ENCODE peak calls at places on chromosomes 16 and 17, in ten cellular contexts. V is neuronal stem cell; Q is DMS153; T is stimulated activated CD8-positive, alpha-beta memory T cell treated with anti-CD3 and anti-CD28 coated beads, Interleukin-7, amount 100 ng/mL, for 24 hours; P is pancreas; U is NCI-H446; H is ACHN; M is cardiac fibroblast; C is stimulated activated CD4-positive, alpha-beta T cell treated with anti-CD3 and anti-CD28 coated beads, Interleukin-4, amount 100 ng/mL, for 24 hours; O is AG04449. I is an unnamed sample.
A peak's percentile ranks its signal among the peaks of the same experiment; 100 is the strongest.

GRCh38 chr16:70380205-70380918 is 33.7 kb downstream of the DDX19A start:
- DNase-seq in V (peak; percentile 47), Q (no peak), T (peak; percentile 59), P (peak; percentile 64), U (no peak), H (peak; percentile 92), M (peak; percentile 85), C (peak; percentile 87), O (peak; percentile 67), I (peak; percentile 81)

GRCh38 chr17:5413682-5414081 is 5.8 kb downstream of the NUP88 start:
- DNase-seq in V (no peak), Q (no peak), T (no peak), P (no peak), U (no peak), H (peak; percentile 86), M (peak; percentile 77), C (no peak), O (peak; percentile 74), I (no peak)

GRCh38 chr17:78235885-78236284 is 4.5 kb downstream of the TMEM235 start:
- DNase-seq in V (no peak), Q (no peak), T (no peak), P (no peak), U (no peak), H (no peak), M (no peak), C (no peak), O (no peak), I (no peak)

GRCh38 chr17:46942441-46943217 is 19.7 kb downstream of the GOSR2 start:
- DNase-seq in V (peak; percentile 63), Q (peak; percentile 37), T (peak; percentile 21), P (peak; percentile 67), U (peak; percentile 82), H (peak; percentile 74), M (peak; percentile 88), C (peak; percentile 52), O (no peak), I (peak; percentile 26)

GRCh38 chr17:40791808-40792436 is 7.8 kb downstream of the KRT28 start:
- DNase-seq in V (peak; percentile 29), Q (no peak), T (no peak), P (no peak), U (peak; percentile 8), H (peak; percentile 71), M (peak; percentile 61), C (no peak), O (no peak), I (no peak)

GRCh38 chr17:82832881-82833475 is 6.8 kb downstream of the ZNF750 start:
- DNase-seq in V (no peak), Q (no peak), T (no peak), P (no peak), U (no peak), H (no peak), M (no peak), C (no peak), O (no peak), I (no peak)

GRCh38 chr17:32310927-32311568 is 30.9 kb downstream of the C17orf75 start:
- DNase-seq in V (no peak), Q (no peak), T (no peak), P (no peak), U (peak; percentile 28), H (no peak), M (peak; percentile 18), C (no peak), O (no peak), I (no peak)

GRCh38 chr17:39114744-39115534 is 36.5 kb downstream of the PLXDC1 start:
- DNase-seq in V (no peak), Q (no peak), T (no peak), P (no peak), U (no peak), H (no peak), M (peak; percentile 40), C (no peak), O (no peak), I (no peak)

GRCh38 chr16:50326835-50327465 is 41.8 kb downstream of the BRD7 start:
- DNase-seq in V (peak; percentile 8), Q (no peak), T (peak; percentile 22), P (no peak), U (no peak), H (peak; percentile 36), M (peak; percentile 37), C (peak; percentile 69), O (no peak), I (peak; percentile 73)

GRCh38 chr17:1259910-1260389 is 10.3 kb upstream of the BHLHA9 start:
- DNase-seq in V (no peak), Q (peak; percentile 1), T (no peak), P (no peak), U (peak; percentile 17), H (peak; percentile 39), M (peak; percentile 44), C (no peak), O (no peak), I (no peak)

GRCh38 chr16:25066747-25067631 is 44.6 kb upstream of the LCMT1 start:
- DNase-seq in V (peak; percentile 80), Q (peak; percentile 22), T (peak; percentile 70), P (peak; percentile 89), U (peak; percentile 79), H (peak; percentile 84), M (peak; percentile 72), C (peak; percentile 79), O (no peak), I (peak; percentile 84)

GRCh38 chr16:88327566-88328312 is 55.0 kb upstream of the ZNF469 start:
- DNase-seq in V (no peak), Q (no peak), T (no peak), P (no peak), U (no peak), H (no peak), M (no peak), C (no peak), O (no peak), I (no peak)

GRCh38 chr16:10932959-10933710 is 9.1 kb downstream of the DEXI start:
- DNase-seq in V (no peak), Q (no peak), T (no peak), P (no peak), U (no peak), H (no peak), M (no peak), C (no peak), O (no peak), I (no peak)

GRCh38 chr17:50565559-50566350 is 5.2 kb downstream of the CACNA1G start:
- DNase-seq in V (peak; percentile 59), Q (peak; percentile 37), T (no peak), P (no peak), U (peak; percentile 23), H (no peak), M (peak; percentile 38), C (no peak), O (no peak), I (no peak)

GRCh38 chr17:67712375-67712774 is 5.4 kb upstream of the NOL11 start:
- DNase-seq in V (no peak), Q (no peak), T (no peak), P (no peak), U (no peak), H (no peak), M (no peak), C (no peak), O (no peak), I (no peak)

GRCh38 chr16:87550510-87550961 is 51.8 kb upstream of the JPH3 start:
- DNase-seq in V (peak; percentile 33), Q (no peak), T (peak; percentile 36), P (peak; percentile 57), U (peak; percentile 3), H (peak; percentile 33), M (no peak), C (peak; percentile 61), O (no peak), I (peak; percentile 39)

GRCh38 chr17:73952498-73953205 is 250.8 kb upstream of the RPL38 start:
- DNase-seq in V (peak; percentile 54), Q (peak; percentile 46), T (no peak), P (peak; percentile 41), U (no peak), H (no peak), M (no peak), C (peak; percentile 15), O (no peak), I (peak; percentile 9)

GRCh38 chr16:1917665-1918111 is 527 bp downstream of the HS3ST6 start:
- DNase-seq in V (no peak), Q (no peak), T (no peak), P (no peak), U (no peak), H (no peak), M (no peak), C (no peak), O (no peak), I (no peak)

GRCh38 chr16:85072947-85073346 is 39.3 kb downstream of the CIBAR2 start:
- DNase-seq in V (no peak), Q (no peak), T (no peak), P (no peak), U (no peak), H (no peak), M (peak; percentile 85), C (no peak), O (no peak), I (no peak)

GRCh38 chr17:38674013-38674748 is 576 bp downstream of the EPOP start:
- DNase-seq in V (no peak), Q (no peak), T (no peak), P (peak; percentile 55), U (no peak), H (no peak), M (no peak), C (peak; percentile 35), O (no peak), I (peak; percentile 49)

I was measured in T-helper 2 cell treated with Interferon-gamma antibody and Interleukin-4, amounts not matched to agents 5 μg/mL and 100 μg/mL, for 36 hours.